ENCODE peak calls at places on chromosomes 13 and 19, in seven cellular contexts. C is fibroblast of the aortic adventitia, X is K562, B is AG04449, H is tibial nerve, E is heart left ventricle, U is nephron progenitor cell. G is an unnamed sample.

GRCh38 chr13:50125306-50125555 is 110.0 kb downstream of the KCNRG start:
- DNase-seq in U (no peak), E (no peak), H (no peak), X (no peak), B (no peak), C (no peak), G (no peak)

GRCh38 chr19:45320997-45321775 is 1.5 kb downstream of the CKM start:
- DNase-seq in U (no peak), E (no peak), B (no peak), X (no peak), H (no peak), C (no peak), G (no peak)

GRCh38 chr13:23679214-23679613 is 109.0 kb downstream of the TNFRSF19 start:
- DNase-seq in C (no peak), H (no peak), E (no peak), X (no peak), U (no peak), B (peak; percentile 47), G (peak; percentile 40)

GRCh38 chr13:86633346-86633745 is 834.1 kb upstream of the SLITRK6 start:
- DNase-seq in C (no peak), U (no peak), X (no peak), B (no peak), H (no peak), E (no peak), G (no peak)

GRCh38 chr19:6536138-6536671 is 5.4 kb downstream of the TNFSF9 start:
- DNase-seq in H (no peak), U (peak; percentile 44), C (peak; percentile 22), B (no peak), E (peak; percentile 28), X (peak; percentile 93), G (peak; percentile 68)

GRCh38 chr13:46668906-46669525 is 116.0 kb downstream of the LRCH1 start:
- DNase-seq in B (no peak), U (no peak), E (no peak), C (no peak), H (no peak), X (no peak), G (no peak)

GRCh38 chr19:31304877-31305312 is 44.3 kb downstream of the TSHZ3 start:
- DNase-seq in U (no peak), B (no peak), X (no peak), H (peak; percentile 29), E (no peak), C (no peak), G (no peak)

GRCh38 chr19:15498910-15499309 is 9.4 kb upstream of the CYP4F22 start:
- DNase-seq in U (no peak), C (no peak), H (no peak), E (no peak), X (peak; percentile 26), B (no peak), G (no peak)

GRCh38 chr13:71722206-71722605 is 144.8 kb downstream of the DACH1 start:
- DNase-seq in U (no peak), C (no peak), X (no peak), E (no peak), B (no peak), H (no peak), G (no peak)

GRCh38 chr19:39413903-39414608 is 1.6 kb downstream of the PLEKHG2 start:
- DNase-seq in E (no peak), C (no peak), U (peak; percentile 53), B (no peak), X (peak; percentile 50), H (no peak), G (no peak)

DNA sequence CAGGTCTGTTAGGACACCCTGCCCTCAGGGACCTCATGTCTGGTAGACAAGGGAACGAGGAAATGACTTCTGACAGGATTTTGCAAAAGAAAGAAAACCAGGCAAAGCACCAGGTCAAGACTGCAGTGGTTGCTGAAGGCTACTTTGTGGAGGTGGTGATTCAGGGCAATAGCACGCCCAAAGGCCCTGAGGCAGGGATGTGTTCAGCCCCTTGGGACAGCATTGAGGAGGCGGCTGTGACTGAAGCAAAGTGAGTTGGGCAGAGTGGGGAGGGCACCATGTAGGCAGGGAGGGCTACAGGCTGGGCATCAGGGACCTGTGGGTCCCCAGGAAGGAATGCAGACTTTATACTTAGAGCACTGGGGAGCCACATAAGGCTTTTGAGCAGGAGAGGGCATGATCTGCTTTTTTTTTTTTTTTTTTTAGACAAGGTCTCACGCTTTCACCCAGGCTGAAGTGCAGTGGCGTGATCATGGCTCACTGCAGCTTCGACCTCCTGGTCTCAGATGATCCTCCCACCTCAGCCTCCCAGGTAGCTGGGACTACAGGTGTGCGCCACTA is 10.8 kb upstream of the HOMER3 start:
- DNase-seq in C (peak; percentile 53), H (no peak), E (no peak), B (no peak), X (no peak), U (no peak), G (peak; percentile 96)
- TF ChIP-seq CTCF in C (no peak), H (no peak), E (no peak), B (no peak), X (no peak), U (no peak), G (no peak)

GRCh38 chr19:20233105-20233504 is 66.1 kb downstream of the ZNF486 start:
- DNase-seq in H (no peak), E (no peak), X (no peak), B (no peak), U (no peak), C (no peak), G (no peak)
- TF ChIP-seq CTCF in H (no peak), E (no peak), X (no peak), B (no peak), U (no peak), C (no peak), G (no peak)

DNA sequence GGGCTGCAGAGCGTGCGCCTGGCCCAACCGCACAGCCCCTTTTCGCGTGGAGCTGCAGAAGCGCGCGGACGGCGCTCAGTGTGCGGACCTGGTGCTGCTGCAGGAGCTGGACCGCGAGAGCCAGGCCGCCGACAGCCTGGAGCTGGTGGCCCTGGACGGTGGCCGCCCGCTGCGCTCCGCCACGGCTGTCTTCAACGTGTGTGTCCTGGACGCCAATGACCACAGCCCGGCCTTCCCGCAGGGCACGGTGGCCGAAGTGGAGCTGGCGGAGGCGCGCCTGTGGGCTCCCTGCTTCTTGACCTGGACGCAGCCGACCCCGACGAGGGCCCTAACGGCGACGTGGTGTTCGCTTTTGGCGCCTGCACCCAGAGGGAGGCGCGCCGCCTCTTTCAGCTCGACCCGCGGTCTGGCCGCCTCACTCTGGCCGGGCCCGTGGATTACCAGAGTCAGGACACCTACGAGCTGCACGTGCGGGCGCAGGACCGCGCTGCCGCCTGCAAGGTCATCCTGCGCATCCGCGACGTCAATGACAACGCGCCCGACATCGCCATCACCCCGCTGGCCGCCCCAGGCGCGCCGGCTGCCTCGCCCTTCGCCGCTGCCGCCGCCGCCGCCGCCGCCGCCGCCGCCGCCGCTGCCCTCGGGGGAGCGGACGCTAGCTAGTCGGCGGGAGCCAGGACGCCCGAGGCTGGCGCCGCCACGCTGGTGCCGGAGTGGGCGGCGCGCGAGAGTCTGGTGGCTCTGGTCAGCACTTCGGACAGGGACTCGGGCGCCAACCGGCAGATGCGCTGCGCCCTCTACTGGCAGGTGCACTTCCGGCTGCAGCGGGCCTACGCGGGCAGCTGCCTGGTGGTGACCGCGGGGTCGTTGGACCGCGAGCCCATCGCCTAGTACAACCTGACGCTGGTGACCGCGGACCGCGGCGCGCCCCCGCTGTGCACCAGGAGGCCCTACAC is 172.2 kb downstream of the OLFM4 start:
- DNase-seq in X (no peak), B (no peak), C (no peak), E (peak; percentile 23), H (peak; percentile 33), U (peak; percentile 94), G (no peak)
- TF ChIP-seq CTCF in X (no peak), B (peak; percentile 54), C (no peak), E (peak; percentile 31), H (peak; percentile 74), U (peak; percentile 81), G (peak; percentile 79)

DNA sequence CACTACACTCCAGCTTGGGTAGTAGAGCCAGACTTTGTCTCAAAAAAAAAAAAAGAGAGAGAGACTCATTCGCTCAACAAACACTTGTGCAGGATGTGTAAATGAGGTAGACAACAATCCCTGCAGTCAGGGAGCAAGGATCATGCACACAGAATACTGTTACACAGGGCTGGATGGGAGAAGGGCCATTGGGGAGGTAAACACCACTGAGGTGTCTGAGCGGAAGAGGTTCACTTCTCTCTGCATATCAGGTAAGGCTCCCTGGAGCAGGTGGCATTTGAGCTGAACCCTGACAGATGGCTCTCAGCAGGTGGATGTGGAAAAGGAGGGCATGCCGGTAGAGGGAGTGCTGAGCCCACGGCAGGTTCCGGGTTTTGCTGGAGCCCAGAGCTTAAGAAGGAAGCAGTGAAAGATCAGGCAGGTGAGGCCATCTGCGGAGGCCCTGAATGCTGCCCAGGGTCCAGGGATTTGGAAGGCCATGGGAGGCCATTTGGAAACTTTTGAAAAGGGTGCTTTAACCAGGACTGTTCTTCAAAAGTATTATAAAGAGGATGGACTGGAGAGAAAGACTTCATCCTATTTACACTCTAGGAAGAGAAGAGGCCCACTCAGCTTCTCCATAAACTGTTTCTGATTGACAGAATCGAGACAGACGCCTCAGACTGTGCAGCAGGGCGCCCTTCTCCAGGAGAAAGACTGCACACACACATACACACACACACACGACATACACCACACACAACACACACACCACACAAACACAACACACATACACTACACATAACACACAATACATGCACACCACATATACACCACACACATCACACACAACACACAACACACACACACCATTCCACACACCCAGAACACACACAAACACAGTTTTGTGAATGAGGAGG is 199.4 kb downstream of the USP12 start:
- DNase-seq in C (peak; percentile 27), U (peak; percentile 21), H (no peak), E (no peak), X (peak; percentile 24), B (no peak), G (no peak)
- TF ChIP-seq CTCF in C (peak; percentile 51), U (peak; percentile 29), H (no peak), E (no peak), X (peak; percentile 57), B (peak; percentile 36), G (peak; percentile 53)

GRCh38 chr19:23285948-23286347 is 35.8 kb upstream of the ZNF724 start:
- DNase-seq in H (no peak), X (no peak), U (no peak), E (no peak), C (no peak), B (no peak), G (no peak)

GRCh38 chr19:23281663-23282276 is 31.6 kb upstream of the ZNF724 start:
- DNase-seq in U (no peak), C (no peak), B (no peak), E (no peak), X (no peak), H (no peak), G (no peak)

GRCh38 chr19:23283925-23284324 is 33.7 kb upstream of the ZNF724 start:
- DNase-seq in B (no peak), U (peak; percentile 40), C (peak; percentile 18), E (peak; percentile 20), H (peak; percentile 51), X (peak; percentile 18), G (no peak)

GRCh38 chr19:23287620-23288019 is 37.4 kb upstream of the ZNF724 start:
- DNase-seq in E (no peak), B (no peak), H (no peak), C (no peak), X (no peak), U (no peak), G (no peak)

GRCh38 chr19:23286477-23286876 is 36.3 kb upstream of the ZNF724 start:
- DNase-seq in B (no peak), H (no peak), U (no peak), E (no peak), C (no peak), X (no peak), G (no peak)
- TF ChIP-seq CTCF in B (no peak), H (no peak), U (peak; percentile 19), E (peak; percentile 8), C (peak; percentile 36), X (no peak), G (peak; percentile 25)

G was measured in keratinocyte.